ENCODE peak calls at places on chromosome 19, in four cellular contexts. One of them, this sample, is unnamed.

GRCh38 chr19:12574036-12574435 is 22.8 kb upstream of the ZNF564 start:
- DNase-seq in fibroblast of pulmonary artery: no peak
- DNase-seq in posterior cingulate gyrus: peak; percentile 77
- DNase-seq in NCI-H1417: peak; percentile 88
- DNase-seq in this sample: no peak

GRCh38 chr19:24159707-24160106 is 72.7 kb downstream of the ZNF254 start:
- DNase-seq in fibroblast of pulmonary artery: peak; percentile 24
- DNase-seq in posterior cingulate gyrus: no peak
- DNase-seq in NCI-H1417: peak; percentile 44
- DNase-seq in this sample: no peak

GRCh38 chr19:30316560-30317106 is 55.6 kb upstream of the ZNF536 start:
- DNase-seq in fibroblast of pulmonary artery: no peak
- DNase-seq in posterior cingulate gyrus: peak; percentile 54
- DNase-seq in NCI-H1417: no peak
- DNase-seq in this sample: no peak

GRCh38 chr19:16268676-16269319 is 55.8 kb upstream of the KLF2 start:
- DNase-seq in fibroblast of pulmonary artery: no peak
- DNase-seq in posterior cingulate gyrus: no peak
- DNase-seq in NCI-H1417: no peak
- DNase-seq in this sample: no peak

GRCh38 chr19:41774515-41774980 is 19.2 kb downstream of the CEACAM6 start:
- DNase-seq in fibroblast of pulmonary artery: no peak
- DNase-seq in posterior cingulate gyrus: no peak
- DNase-seq in NCI-H1417: peak; percentile 94
- DNase-seq in this sample: peak; percentile 40

GRCh38 chr19:9789066-9789465 is 20.5 kb upstream of the ZNF846 start:
- DNase-seq in fibroblast of pulmonary artery: no peak
- DNase-seq in posterior cingulate gyrus: peak; percentile 66
- DNase-seq in NCI-H1417: no peak
- DNase-seq in this sample: no peak

GRCh38 chr19:5690125-5690954 is at the start of gene RPL36:
- DNase-seq in fibroblast of pulmonary artery: peak; percentile 98
- DNase-seq in posterior cingulate gyrus: peak; percentile 99
- DNase-seq in NCI-H1417: peak; percentile 99
- DNase-seq in this sample: peak; percentile 97

GRCh38 chr19:14023404-14024235 is 4.3 kb upstream of the RLN3 start:
- DNase-seq in fibroblast of pulmonary artery: peak; percentile 69
- DNase-seq in posterior cingulate gyrus: peak; percentile 70
- DNase-seq in NCI-H1417: peak; percentile 29
- DNase-seq in this sample: no peak

GRCh38 chr19:30118221-30118620 is 176.2 kb downstream of the URI1 start:
- DNase-seq in fibroblast of pulmonary artery: no peak
- DNase-seq in posterior cingulate gyrus: no peak
- DNase-seq in NCI-H1417: no peak
- DNase-seq in this sample: no peak

GRCh38 chr19:18202759-18203407 is 959 bp downstream of the RAB3A start:
- DNase-seq in fibroblast of pulmonary artery: no peak
- DNase-seq in posterior cingulate gyrus: no peak
- DNase-seq in NCI-H1417: peak; percentile 70
- DNase-seq in this sample: no peak